ENCODE peak calls at places on chromosomes 4 and X, in five cellular contexts. One of them, this sample, is unnamed.

GRCh38 chrX:71619193-71619592 is 882 bp upstream of the CXCR3 start:
- DNase-seq in A549: no peak
- DNase-seq in HepG2: no peak
- DNase-seq in GM12878: no peak
- DNase-seq in K562: no peak
- DNase-seq in this sample: no peak

GRCh38 chr4:48470570-48470969 is 12.6 kb upstream of the SLC10A4 start:
- DNase-seq in A549: no peak
- DNase-seq in HepG2: no peak
- DNase-seq in GM12878: no peak
- DNase-seq in K562: no peak
- DNase-seq in this sample: no peak

GRCh38 chr4:52234539-52235174 is 183.6 kb downstream of the SPATA18 start:
- DNase-seq in A549: peak; percentile 28
- DNase-seq in HepG2: peak; percentile 50
- DNase-seq in GM12878: no peak
- DNase-seq in K562: no peak
- DNase-seq in this sample: peak; percentile 25

GRCh38 chr4:80125252-80126177 is 52.5 kb upstream of the ANTXR2 start:
- DNase-seq in A549: peak; percentile 13
- DNase-seq in HepG2: no peak
- DNase-seq in GM12878: no peak
- DNase-seq in K562: peak; percentile 29
- DNase-seq in this sample: peak; percentile 65

GRCh38 chr4:186932196-186932595 is 208.5 kb upstream of the FAT1 start:
- DNase-seq in A549: no peak
- DNase-seq in HepG2: peak; percentile 39
- DNase-seq in GM12878: no peak
- DNase-seq in K562: no peak
- DNase-seq in this sample: no peak

GRCh38 chrX:55342533-55343501 is 78.1 kb upstream of the PAGE3 start:
- DNase-seq in A549: peak; percentile 40
- DNase-seq in HepG2: peak; percentile 3
- DNase-seq in GM12878: peak; percentile 21
- DNase-seq in K562: peak; percentile 41
- DNase-seq in this sample: peak; percentile 41

GRCh38 chr4:53617101-53617680 is 25.9 kb upstream of the LNX1 start:
- DNase-seq in A549: no peak
- DNase-seq in HepG2: no peak
- DNase-seq in GM12878: no peak
- DNase-seq in K562: no peak
- DNase-seq in this sample: peak; percentile 28

GRCh38 chr4:30938956-30939528 is 218.9 kb downstream of the PCDH7 start:
- DNase-seq in A549: no peak
- DNase-seq in HepG2: no peak
- DNase-seq in GM12878: no peak
- DNase-seq in K562: no peak
- DNase-seq in this sample: peak; percentile 60

GRCh38 chrX:35244088-35244741 is 301.6 kb downstream of the FAM47B start:
- DNase-seq in A549: no peak
- DNase-seq in HepG2: no peak
- DNase-seq in GM12878: no peak
- DNase-seq in K562: no peak
- DNase-seq in this sample: no peak

GRCh38 chrX:121114691-121115090 is 67.3 kb downstream of the GLUD2 start:
- DNase-seq in A549: no peak
- DNase-seq in HepG2: no peak
- DNase-seq in GM12878: no peak
- DNase-seq in K562: no peak
- DNase-seq in this sample: no peak

GRCh38 chrX:154598656-154599055 is 13.7 kb downstream of the CTAG1A start:
- DNase-seq in A549: no peak
- DNase-seq in HepG2: no peak
- DNase-seq in GM12878: no peak
- DNase-seq in K562: no peak
- DNase-seq in this sample: no peak

GRCh38 chr4:187286536-187286935 is 562.9 kb upstream of the FAT1 start:
- DNase-seq in A549: no peak
- DNase-seq in HepG2: no peak
- DNase-seq in GM12878: no peak
- DNase-seq in K562: no peak
- DNase-seq in this sample: no peak

GRCh38 chr4:813900-814299 is 12.0 kb downstream of the CPLX1 start:
- DNase-seq in A549: no peak
- DNase-seq in HepG2: peak; percentile 58
- DNase-seq in GM12878: no peak
- DNase-seq in K562: no peak
- DNase-seq in this sample: no peak

GRCh38 chr4:8278009-8278395 is 8.4 kb downstream of the HTRA3 start:
- DNase-seq in A549: no peak
- DNase-seq in HepG2: no peak
- DNase-seq in GM12878: no peak
- DNase-seq in K562: no peak
- DNase-seq in this sample: no peak

GRCh38 chr4:8278421-8279287 is 9.1 kb downstream of the HTRA3 start:
- DNase-seq in A549: no peak
- DNase-seq in HepG2: no peak
- DNase-seq in GM12878: no peak
- DNase-seq in K562: no peak
- DNase-seq in this sample: peak; percentile 85

GRCh38 chr4:8276358-8277240 is 7.0 kb downstream of the HTRA3 start:
- DNase-seq in A549: no peak
- DNase-seq in HepG2: no peak
- DNase-seq in GM12878: no peak
- DNase-seq in K562: no peak
- DNase-seq in this sample: peak; percentile 14

GRCh38 chr4:8275511-8275910 is 6.0 kb downstream of the HTRA3 start:
- DNase-seq in A549: no peak
- DNase-seq in HepG2: no peak
- DNase-seq in GM12878: no peak
- DNase-seq in K562: no peak
- DNase-seq in this sample: no peak

GRCh38 chr4:8277356-8278008 is 7.9 kb downstream of the HTRA3 start:
- DNase-seq in A549: no peak
- DNase-seq in HepG2: no peak
- DNase-seq in GM12878: no peak
- DNase-seq in K562: no peak
- DNase-seq in this sample: no peak
- TF ChIP-seq MYC in A549: no peak
- TF ChIP-seq MYC in HepG2: no peak
- TF ChIP-seq MYC in GM12878: no peak
- TF ChIP-seq MYC in K562: no peak
- TF ChIP-seq MYC in this sample: no peak

DNA sequence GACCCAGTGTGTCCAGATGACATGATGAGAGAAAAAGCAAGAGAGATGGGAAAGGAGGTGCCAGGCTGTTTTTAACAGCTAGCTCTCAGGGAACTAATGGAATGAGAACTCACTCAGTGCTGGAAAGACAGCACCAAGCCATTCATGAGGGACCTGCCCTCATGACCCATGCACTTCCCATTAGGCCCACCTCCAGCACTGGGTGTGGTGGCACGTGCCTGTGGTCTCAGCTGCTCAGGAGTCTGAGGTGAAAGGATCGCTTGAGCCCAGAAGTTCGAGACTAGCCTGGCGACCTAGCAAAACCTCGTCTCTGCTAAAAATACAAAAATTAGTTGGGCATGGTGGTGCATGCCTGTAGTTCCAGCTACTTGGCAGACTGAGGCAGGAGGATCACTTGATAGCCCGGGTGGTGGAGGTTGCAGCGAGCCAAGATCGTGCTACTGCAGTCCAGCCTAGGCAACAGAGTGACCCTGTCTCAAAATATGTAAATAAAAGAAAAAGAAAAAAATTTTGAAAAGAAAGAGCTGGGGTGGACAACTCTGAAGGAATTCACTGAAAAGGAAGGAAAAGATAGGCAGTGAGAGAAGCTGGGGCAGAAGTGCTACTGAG is 50.9 kb downstream of the FAM193A start:
- DNase-seq in A549: no peak
- DNase-seq in HepG2: no peak
- DNase-seq in GM12878: no peak
- DNase-seq in K562: no peak
- DNase-seq in this sample: no peak
- H3K4me1 ChIP-seq in A549: peaks cover 17% of the 10 kb centered on the region
- H3K4me1 ChIP-seq in HepG2: peaks cover 23% of the 10 kb centered on the region
- H3K4me1 ChIP-seq in GM12878: peaks cover 34% of the 10 kb centered on the region
- H3K4me1 ChIP-seq in K562: peaks cover 10% of the 10 kb centered on the region
- H3K4me1 ChIP-seq in this sample: no peaks in the 10 kb centered on the region

GRCh38 chr4:39996811-39997210 is 19.1 kb upstream of the PDS5A start:
- DNase-seq in A549: no peak
- DNase-seq in HepG2: no peak
- DNase-seq in GM12878: no peak
- DNase-seq in K562: no peak
- DNase-seq in this sample: no peak

GRCh38 chr4:39998659-39999345 is 21.1 kb upstream of the PDS5A start:
- DNase-seq in A549: peak; percentile 75
- DNase-seq in HepG2: no peak
- DNase-seq in GM12878: no peak
- DNase-seq in K562: no peak
- DNase-seq in this sample: no peak

GRCh38 chr4:40003986-40004385 is 26.3 kb upstream of the PDS5A start:
- DNase-seq in A549: peak; percentile 14
- DNase-seq in HepG2: no peak
- DNase-seq in GM12878: no peak
- DNase-seq in K562: no peak
- DNase-seq in this sample: no peak

GRCh38 chr4:40000711-40001110 is 23.0 kb upstream of the PDS5A start:
- DNase-seq in A549: no peak
- DNase-seq in HepG2: no peak
- DNase-seq in GM12878: no peak
- DNase-seq in K562: no peak
- DNase-seq in this sample: no peak
- TF ChIP-seq MYC in A549: no peak
- TF ChIP-seq MYC in HepG2: no peak
- TF ChIP-seq MYC in GM12878: no peak
- TF ChIP-seq MYC in K562: no peak
- TF ChIP-seq MYC in this sample: no peak

GRCh38 chrX:130172127-130172834 is 519 bp downstream of the RAB33A start:
- DNase-seq in A549: no peak
- DNase-seq in HepG2: no peak
- DNase-seq in GM12878: no peak
- DNase-seq in K562: no peak
- DNase-seq in this sample: no peak
- H3K4me1 ChIP-seq in A549: peaks cover 26% of the 10 kb centered on the region
- H3K4me1 ChIP-seq in HepG2: peaks cover 10% of the 10 kb centered on the region
- H3K4me1 ChIP-seq in GM12878: peaks cover 17% of the 10 kb centered on the region
- H3K4me1 ChIP-seq in K562: peaks cover 23% of the 10 kb centered on the region
- H3K4me1 ChIP-seq in this sample: peaks cover 26% of the 10 kb centered on the region

DNA sequence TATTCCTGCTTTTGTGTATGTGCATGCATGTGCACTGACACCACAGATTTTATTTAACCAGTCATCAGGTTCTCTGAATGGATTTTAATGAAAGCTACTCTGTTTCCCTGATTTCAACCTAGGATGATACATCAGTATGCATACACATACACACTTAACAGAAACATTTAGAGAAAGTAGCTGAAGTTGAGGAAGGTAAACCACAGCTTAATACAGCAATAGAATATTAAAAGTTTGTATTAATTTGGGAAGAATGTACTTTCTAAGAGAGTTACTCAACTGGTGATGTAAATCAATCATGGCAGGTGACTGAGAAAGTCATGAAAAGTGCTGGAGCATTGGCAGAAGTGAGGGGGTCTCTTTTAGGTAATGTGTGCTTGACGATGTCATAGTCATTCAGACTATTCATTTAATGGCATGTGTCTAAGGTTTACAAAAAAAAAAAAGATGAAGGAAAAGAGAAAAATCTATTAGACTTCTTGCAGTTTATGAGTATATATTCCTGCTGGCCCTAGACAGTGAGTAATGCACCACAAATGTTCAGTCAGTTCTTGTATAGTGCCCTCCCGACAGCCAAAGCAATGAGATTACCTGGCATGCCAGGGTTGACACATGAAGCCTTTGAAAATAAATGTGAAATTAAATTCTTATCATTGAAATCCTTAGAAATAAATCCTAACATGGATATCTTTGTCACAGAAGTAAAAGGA is 187.6 kb downstream of the RAPGEF2 start:
- DNase-seq in A549: no peak
- DNase-seq in HepG2: no peak
- DNase-seq in GM12878: no peak
- DNase-seq in K562: no peak
- DNase-seq in this sample: no peak
- TF ChIP-seq MYC in A549: no peak
- TF ChIP-seq MYC in HepG2: no peak
- TF ChIP-seq MYC in GM12878: no peak
- TF ChIP-seq MYC in K562: no peak
- TF ChIP-seq MYC in this sample: no peak

DNA sequence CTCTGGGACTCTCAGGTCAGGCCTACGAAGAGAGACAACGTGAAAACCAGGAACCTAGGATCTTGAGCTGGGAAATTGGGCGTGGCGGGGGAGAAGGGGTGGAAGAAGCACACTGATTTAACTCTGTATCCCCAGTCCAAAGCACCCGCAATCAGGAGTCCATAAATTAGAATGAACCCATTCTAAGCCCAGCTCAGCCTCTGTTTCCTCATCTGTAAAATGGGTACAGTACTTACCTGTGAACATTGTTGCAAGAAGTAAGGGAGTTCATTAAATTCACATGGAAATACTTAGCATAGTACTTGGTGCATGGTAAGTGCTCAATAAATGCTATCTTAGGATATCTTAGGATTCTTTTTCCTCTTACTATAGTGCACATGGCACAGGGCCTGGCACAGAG is 326.7 kb downstream of the BCOR start:
- DNase-seq in A549: no peak
- DNase-seq in HepG2: no peak
- DNase-seq in GM12878: no peak
- DNase-seq in K562: no peak
- DNase-seq in this sample: no peak
- H3K4me1 ChIP-seq in A549: peaks cover 39% of the 10 kb centered on the region
- H3K4me1 ChIP-seq in HepG2: peaks cover 38% of the 10 kb centered on the region
- H3K4me1 ChIP-seq in GM12878: peaks cover 7% of the 10 kb centered on the region
- H3K4me1 ChIP-seq in K562: peaks cover 6% of the 10 kb centered on the region
- H3K4me1 ChIP-seq in this sample: peaks cover 4% of the 10 kb centered on the region

This sample was measured in endothelial cell of umbilical vein.